ENCODE peak calls at places on chromosomes 16 and 17, in nine cellular contexts. V is CD8-positive, alpha-beta T cell; J is mesenchymal stem cell; T is hypothalamus; A is anterior cingulate cortex; E is non-pigmented ciliary epithelial cell; Z is activated CD4-positive, CD25-positive, alpha-beta regulatory T cell treated with anti-CD3 and anti-CD28 coated beads, Interleukin-2, amount 50 U/mL, for 16 hours; F is thyroid gland; Q is small intestine. M is an unnamed sample.

GRCh38 chr16:83887088-83887487 is 11.8 kb upstream of the MLYCD start:
- DNase-seq in F (peak; percentile 11), V (no peak), Q (peak; percentile 56), A (no peak), J (no peak), T (no peak), E (no peak), Z (no peak), M (peak; percentile 25)

GRCh38 chr17:13047016-13047415 is 29.2 kb upstream of the ELAC2 start:
- DNase-seq in Z (no peak), Q (no peak), A (no peak), V (no peak), E (no peak), J (no peak), T (no peak), F (no peak), M (no peak)

GRCh38 chr16:67528870-67529638 is 425 bp downstream of the RIPOR1 start:
- DNase-seq in F (peak; percentile 42), Z (no peak), J (peak; percentile 52), A (no peak), T (no peak), E (no peak), V (no peak), Q (no peak), M (peak; percentile 39)

GRCh38 chr17:1755252-1755992 is 6.4 kb upstream of the SERPINF1 start:
- DNase-seq in J (no peak), V (no peak), T (no peak), Z (no peak), E (no peak), A (peak; percentile 54), Q (no peak), F (no peak), M (no peak)

GRCh38 chr16:74053310-74053709 is 243.3 kb upstream of the PSMD7 start:
- DNase-seq in A (no peak), V (no peak), F (no peak), Q (no peak), Z (no peak), E (no peak), T (no peak), J (no peak), M (no peak)

GRCh38 chr17:77110006-77110374 is 30.8 kb upstream of the SEC14L1 start:
- DNase-seq in Z (no peak), V (no peak), J (peak; percentile 48), T (no peak), F (peak; percentile 44), Q (no peak), A (peak; percentile 10), E (no peak), M (no peak)

GRCh38 chr16:4515611-4516233 is 22.9 kb downstream of the CDIP1 start:
- DNase-seq in F (no peak), A (no peak), Q (no peak), V (no peak), E (no peak), J (no peak), T (no peak), Z (no peak), M (no peak)

GRCh38 chr16:31135535-31136286 is at the start of gene PRSS8:
- DNase-seq in A (no peak), T (no peak), J (no peak), Q (peak; percentile 95), V (no peak), F (peak; percentile 96), Z (no peak), E (no peak), M (peak; percentile 97)

GRCh38 chr17:32658470-32659418 is 172.0 kb downstream of the CDK5R1 start:
- DNase-seq in V (no peak), T (no peak), J (no peak), Z (no peak), E (no peak), A (no peak), Q (no peak), F (peak; percentile 38), M (no peak)

GRCh38 chr17:63490321-63490720 is 13.5 kb downstream of the ACE start:
- DNase-seq in J (no peak), V (no peak), Z (no peak), E (no peak), Q (no peak), T (no peak), A (no peak), F (peak; percentile 48), M (no peak)

GRCh38 chr16:66256919-66257318 is 109.6 kb upstream of the CDH5 start:
- DNase-seq in A (no peak), E (no peak), T (no peak), V (no peak), F (no peak), J (no peak), Q (no peak), Z (no peak), M (no peak)

GRCh38 chr17:34692932-34693331 is 113.5 kb downstream of the TMEM132E start:
- DNase-seq in T (no peak), A (no peak), E (no peak), J (no peak), Q (peak; percentile 12), Z (no peak), V (no peak), F (no peak), M (no peak)

GRCh38 chr16:74563828-74564263 is 43.1 kb downstream of the GLG1 start:
- DNase-seq in J (peak; percentile 68), E (no peak), V (no peak), A (no peak), F (no peak), T (no peak), Q (peak; percentile 48), Z (no peak), M (no peak)

GRCh38 chr17:61411114-61411943 is 11.7 kb downstream of the TBX2 start:
- DNase-seq in T (no peak), Q (peak; percentile 27), F (peak; percentile 64), Z (no peak), V (no peak), A (peak; percentile 19), J (peak; percentile 88), E (no peak), M (peak; percentile 55)

GRCh38 chr16:85444879-85445778 is 168.0 kb upstream of the GSE1 start:
- DNase-seq in Z (no peak), T (no peak), Q (peak; percentile 57), J (no peak), E (no peak), A (peak; percentile 52), V (no peak), F (peak; percentile 48), M (peak; percentile 38)

GRCh38 chr17:64707077-64707591 is 45.0 kb upstream of the SMURF2 start:
- DNase-seq in A (peak; percentile 19), E (peak; percentile 99), V (no peak), Q (peak; percentile 92), F (peak; percentile 74), T (no peak), Z (no peak), J (peak; percentile 100), M (peak; percentile 87)

GRCh38 chr16:87101903-87102302 is 215.3 kb downstream of the C16orf95 start:
- DNase-seq in E (no peak), Z (no peak), F (no peak), J (no peak), T (no peak), Q (no peak), A (no peak), V (no peak), M (peak; percentile 68)

GRCh38 chr17:76271669-76272540 is 6.8 kb downstream of the UBALD2 start:
- DNase-seq in J (peak; percentile 41), T (no peak), F (peak; percentile 61), A (no peak), V (no peak), Q (peak; percentile 59), Z (peak; percentile 55), E (no peak), M (peak; percentile 81)

GRCh38 chr17:79562806-79563141 is 48.1 kb downstream of the RBFOX3 start:
- DNase-seq in A (peak; percentile 39), E (no peak), F (no peak), Z (no peak), J (no peak), V (no peak), T (no peak), Q (no peak), M (no peak)

GRCh38 chr16:68416057-68417046 is 32.0 kb downstream of the SMPD3 start:
- DNase-seq in E (no peak), Q (peak; percentile 89), Z (no peak), F (peak; percentile 28), V (no peak), T (no peak), J (no peak), A (no peak), M (peak; percentile 76)

GRCh38 chr17:4500188-4500565 is 1.5 kb downstream of the SPNS2 start:
- DNase-seq in F (no peak), A (no peak), E (no peak), Z (no peak), T (no peak), Q (peak; percentile 62), J (no peak), V (no peak), M (peak; percentile 39)

GRCh38 chr16:57003439-57004386 is 14.4 kb downstream of the NLRC5 start:
- DNase-seq in E (no peak), J (no peak), F (no peak), T (no peak), V (no peak), Z (no peak), A (no peak), Q (no peak), M (no peak)

GRCh38 chr16:5756969-5757368 is 659.4 kb upstream of the EEF2KMT start:
- DNase-seq in Q (no peak), Z (no peak), V (no peak), J (no peak), E (no peak), F (no peak), T (no peak), A (no peak), M (no peak)

GRCh38 chr16:84547539-84548058 is 43.1 kb upstream of the MEAK7 start:
- DNase-seq in A (no peak), V (no peak), Q (no peak), T (no peak), E (no peak), J (no peak), F (no peak), Z (no peak), M (no peak)

GRCh38 chr17:29149431-29150064 is 30.6 kb downstream of the MYO18A start:
- DNase-seq in V (no peak), T (no peak), Q (no peak), A (no peak), Z (no peak), F (peak; percentile 37), J (no peak), E (no peak), M (no peak)

GRCh38 chr17:39246274-39246673 is 20.5 kb upstream of the STAC2 start:
- DNase-seq in A (no peak), T (no peak), E (no peak), Q (no peak), F (no peak), V (no peak), J (no peak), Z (no peak), M (no peak)

GRCh38 chr17:63519116-63519881 is 3.9 kb upstream of the KCNH6 start:
- DNase-seq in F (no peak), E (no peak), Q (no peak), T (no peak), J (no peak), A (no peak), Z (no peak), V (no peak), M (no peak)

GRCh38 chr17:77322534-77323412 is 182.0 kb downstream of the SEC14L1 start:
- DNase-seq in A (no peak), Q (peak; percentile 80), V (no peak), T (no peak), J (peak; percentile 100), E (peak; percentile 94), F (peak; percentile 97), Z (no peak), M (peak; percentile 77)